ENCODE peak calls at places on chromosomes 1 and 21, in seven cellular contexts. E is A549, N is heart right ventricle, W is Peyer's patch, F is sigmoid colon, A is psoas muscle, P is ovary. Y is an unnamed sample. For H3K4me1, the result is how much of the 10 kb centered on the place peaks cover.

GRCh38 chr1:59100975-59101374 is 195.9 kb upstream of the FGGY start:
- DNase-seq in N (no peak), W (no peak), F (no peak), P (no peak), A (no peak), E (no peak), Y (no peak)

GRCh38 chr1:114263343-114263742 is 109.7 kb upstream of the SYT6 start:
- DNase-seq in E (no peak), N (no peak), P (no peak), W (no peak), F (no peak), A (no peak), Y (no peak)

GRCh38 chr1:24567792-24568388 is 12.0 kb downstream of the NCMAP start:
- DNase-seq in F (no peak), P (no peak), N (no peak), E (peak), W (peak), A (no peak), Y (peak)

GRCh38 chr1:22778842-22779520 is 68.3 kb downstream of the EPHB2 start:
- DNase-seq in A (peak), P (peak), W (no peak), N (peak), F (no peak), E (no peak), Y (no peak)

GRCh38 chr1:51660570-51660969 is 43.7 kb downstream of the OSBPL9 start:
- DNase-seq in W (no peak), N (no peak), P (no peak), E (no peak), F (no peak), A (no peak), Y (no peak)

GRCh38 chr1:177012342-177012741 is 152.2 kb downstream of the ASTN1 start:
- DNase-seq in A (no peak), P (no peak), E (no peak), N (no peak), W (no peak), F (no peak), Y (no peak)

GRCh38 chr1:179108644-179109043 is 26.8 kb downstream of the TOR3A start:
- DNase-seq in W (no peak), E (no peak), P (no peak), A (no peak), F (no peak), N (no peak), Y (no peak)

GRCh38 chr1:194267021-194267420 is 1080.6 kb upstream of the B3GALT2 start:
- DNase-seq in F (no peak), W (no peak), A (no peak), P (no peak), E (no peak), N (no peak), Y (no peak)

GRCh38 chr1:225845633-225846259 is 35.8 kb downstream of the EPHX1 start:
- DNase-seq in A (peak), N (peak), W (peak), P (peak), E (peak), F (peak), Y (peak)

GRCh38 chr1:45550401-45551305 is at the start of gene AKR1A1:
- DNase-seq in A (peak), W (peak), E (peak), F (peak), P (peak), N (peak), Y (peak)

GRCh38 chr1:27719286-27720251 is 6.2 kb upstream of the FAM76A start:
- DNase-seq in P (no peak), A (no peak), W (no peak), E (no peak), N (no peak), F (no peak), Y (peak)

GRCh38 chr1:162757476-162757875 is 33.0 kb upstream of the HSD17B7 start:
- DNase-seq in P (no peak), F (no peak), A (no peak), W (no peak), N (no peak), E (no peak), Y (no peak)

GRCh38 chr1:44636711-44637589 is 37.3 kb downstream of the TMEM53 start:
- DNase-seq in F (no peak), W (no peak), E (no peak), N (no peak), P (no peak), A (no peak), Y (no peak)

GRCh38 chr1:244730153-244730933 is 77.4 kb downstream of the DESI2 start:
- DNase-seq in W (peak), F (no peak), P (peak), N (peak), E (peak), A (peak), Y (peak)

GRCh38 chr1:34685225-34685624 is 69.6 kb upstream of the GJB5 start:
- DNase-seq in A (no peak), P (no peak), N (no peak), W (no peak), F (no peak), E (no peak), Y (peak)

GRCh38 chr1:47627471-47628370 is 189.9 kb downstream of the FOXD2 start:
- DNase-seq in E (no peak), A (no peak), W (no peak), F (no peak), N (no peak), P (no peak), Y (peak)

GRCh38 chr21:36479415-36480402 is at the start of gene CLDN14:
- DNase-seq in W (no peak), F (no peak), E (no peak), N (peak), P (no peak), A (peak), Y (peak)

GRCh38 chr21:36478941-36479340 is 981 bp downstream of the CLDN14 start:
- DNase-seq in W (no peak), F (no peak), N (no peak), A (no peak), E (peak), P (no peak), Y (no peak)

GRCh38 chr21:36478207-36478701 is 1.7 kb downstream of the CLDN14 start:
- DNase-seq in A (no peak), P (no peak), N (no peak), F (no peak), E (peak), W (no peak), Y (no peak)

GRCh38 chr21:36477001-36477400 is 2.9 kb downstream of the CLDN14 start:
- DNase-seq in N (no peak), P (no peak), A (no peak), W (no peak), E (no peak), F (no peak), Y (no peak)

GRCh38 chr21:36477559-36477958 is 2.4 kb downstream of the CLDN14 start:
- DNase-seq in F (no peak), N (no peak), W (no peak), P (no peak), E (no peak), A (no peak), Y (no peak)
- H3K4me1 ChIP-seq in F (under half), N (under half), W (under half), P (under half), E (under half), A (under half), Y (under half)

DNA sequence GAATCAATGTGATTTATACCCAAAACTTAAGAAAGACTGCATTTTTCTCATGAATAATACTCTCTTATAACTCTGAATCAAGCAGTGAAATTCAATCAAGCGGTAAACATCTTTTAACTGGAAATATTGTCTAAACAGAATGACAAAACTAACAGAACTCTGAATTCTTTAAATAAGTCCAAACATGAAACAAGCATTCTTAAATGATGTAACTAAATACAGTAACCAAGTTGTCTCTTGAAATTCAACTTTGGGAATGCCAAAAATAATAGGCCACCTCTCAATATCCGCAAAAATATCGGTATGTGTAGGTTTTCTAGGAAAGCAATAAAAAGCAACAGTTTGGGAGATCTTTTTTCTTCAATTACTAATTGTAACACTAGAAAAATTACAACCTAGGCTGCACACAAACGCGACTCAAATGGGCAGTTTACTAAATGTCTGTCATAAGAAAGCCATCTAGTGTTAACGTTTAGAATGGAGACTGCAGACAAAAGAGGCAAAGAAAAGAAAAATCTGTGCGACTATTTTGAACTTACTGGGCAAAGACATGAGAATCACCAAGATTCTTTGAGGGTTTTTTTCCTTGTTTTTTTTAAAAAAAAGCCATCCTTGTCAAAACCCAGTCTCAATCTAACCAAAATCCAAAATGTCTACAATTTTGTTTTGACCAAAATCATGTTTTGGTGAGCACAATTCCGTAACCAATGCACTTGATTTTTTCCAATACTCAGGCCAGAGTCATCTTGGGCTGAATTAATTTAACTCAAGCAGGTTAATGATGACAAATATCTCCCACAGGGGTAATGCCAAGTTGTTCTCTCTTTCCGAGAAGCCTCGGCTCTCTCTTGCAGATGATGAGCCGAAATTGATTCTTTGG is 1.4 kb downstream of the SIPA1L2 start:
- DNase-seq in P (no peak), F (no peak), A (no peak), N (no peak), W (no peak), E (peak), Y (no peak)
- TF ChIP-seq CTCF in P (peak), F (no peak), A (peak), N (peak), W (peak), E (peak), Y (peak)

GRCh38 chr1:210235363-210236053 is 2.9 kb downstream of the SERTAD4 start:
- DNase-seq in A (no peak), N (no peak), F (no peak), E (no peak), P (no peak), W (no peak), Y (no peak)
- H3K4me1 ChIP-seq in A (under half), N (under half), F (half or more), E (under half), P (under half), W (under half), Y (under half)

DNA sequence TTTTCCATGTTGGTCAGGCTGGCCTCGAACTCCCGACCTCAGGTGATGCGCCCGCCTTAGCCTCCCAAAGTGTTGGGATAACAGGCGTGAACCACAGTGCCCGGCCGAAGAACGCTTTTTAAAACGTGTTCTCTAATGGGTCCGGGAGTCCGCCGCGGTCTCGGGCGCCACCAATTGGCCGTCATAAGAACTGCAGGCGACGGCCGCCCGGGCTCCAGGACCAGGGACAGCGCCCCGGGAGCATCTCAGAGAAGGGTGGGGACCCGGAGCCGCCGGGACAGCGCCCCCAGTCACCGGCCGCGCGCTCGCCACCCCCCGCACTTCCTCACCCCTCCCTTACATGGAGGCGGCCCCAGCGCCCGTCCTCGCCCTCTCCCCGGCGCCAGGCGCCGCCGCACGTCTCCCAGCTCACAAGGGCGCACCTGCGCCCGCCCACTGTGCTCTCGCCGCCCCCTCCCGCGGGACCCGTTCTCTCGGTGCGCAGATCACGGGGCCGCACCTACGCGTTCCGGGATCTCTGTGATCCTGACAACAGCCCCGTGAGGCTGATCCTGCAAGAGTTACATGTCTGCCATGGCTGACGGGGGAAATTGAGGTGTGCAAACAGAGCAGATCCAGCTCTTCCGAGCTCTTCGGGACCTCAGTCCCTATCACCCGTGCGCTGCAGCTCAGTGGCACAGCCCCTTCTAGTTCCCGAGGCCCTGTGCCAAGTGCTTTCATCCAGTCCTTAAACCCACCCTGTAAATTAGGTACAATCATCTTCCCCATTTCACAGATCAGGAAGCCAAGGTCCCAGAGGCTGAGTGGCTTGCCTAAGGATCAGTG is 9.8 kb downstream of the RAP1GAP start:
- DNase-seq in W (peak), P (peak), N (peak), E (peak), A (peak), F (peak), Y (peak)
- TF ChIP-seq CTCF in W (peak), P (peak), N (peak), E (peak), A (peak), F (peak), Y (peak)

GRCh38 chr1:164644774-164645634 is 86.0 kb downstream of the PBX1 start:
- DNase-seq in F (no peak), P (no peak), W (no peak), A (no peak), E (no peak), N (no peak), Y (no peak)

GRCh38 chr1:164645921-164646320 is 86.9 kb downstream of the PBX1 start:
- DNase-seq in E (no peak), P (no peak), N (no peak), W (no peak), F (no peak), A (no peak), Y (no peak)

GRCh38 chr1:164649146-164649545 is 90.2 kb downstream of the PBX1 start:
- DNase-seq in F (no peak), N (no peak), A (no peak), E (no peak), W (no peak), P (no peak), Y (no peak)

GRCh38 chr1:164648211-164649080 is 89.5 kb downstream of the PBX1 start:
- DNase-seq in W (no peak), E (peak), F (no peak), A (no peak), N (no peak), P (no peak), Y (peak)

DNA sequence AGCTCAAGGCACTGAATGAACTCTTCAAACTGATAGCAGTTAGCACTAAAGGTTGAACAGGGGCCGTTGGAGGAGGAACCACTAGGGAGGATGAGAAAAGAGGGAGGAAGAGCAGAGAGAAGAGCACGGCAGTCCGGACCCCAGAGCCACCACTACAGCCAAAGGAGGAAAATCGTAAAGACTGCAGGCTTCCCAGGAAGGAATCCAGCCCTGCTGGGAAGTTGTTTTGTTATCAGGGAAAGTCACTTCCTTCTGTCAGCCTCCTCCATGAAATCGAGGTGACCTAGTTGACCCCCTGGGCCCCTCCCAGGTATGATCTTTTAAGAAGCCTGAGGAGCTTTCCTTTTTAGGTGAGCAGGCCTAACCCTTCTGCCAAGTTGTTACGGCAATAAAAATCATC is 88.2 kb downstream of the PBX1 start:
- DNase-seq in A (no peak), P (no peak), E (no peak), N (no peak), W (no peak), F (no peak), Y (no peak)
- H3K4me1 ChIP-seq in A (half or more), P (under half), E (half or more), N (under half), W (under half), F (half or more), Y (half or more)

GRCh38 chr1:155598842-155599331 is 11.1 kb upstream of the MSTO1 start:
- DNase-seq in P (no peak), W (no peak), F (no peak), E (no peak), A (no peak), N (no peak), Y (no peak)
- TF ChIP-seq CTCF in P (no peak), W (no peak), F (no peak), E (no peak), A (no peak), N (no peak), Y (no peak)

GRCh38 chr1:227043755-227044154 is 103.7 kb downstream of the COQ8A start:
- DNase-seq in N (no peak), E (peak), F (no peak), W (no peak), A (no peak), P (no peak), Y (no peak)

GRCh38 chr1:227037121-227037520 is 97.0 kb downstream of the COQ8A start:
- DNase-seq in E (no peak), A (no peak), N (no peak), W (no peak), P (no peak), F (no peak), Y (no peak)

GRCh38 chr1:227038401-227038800 is 98.3 kb downstream of the COQ8A start:
- DNase-seq in F (no peak), N (no peak), P (no peak), W (no peak), A (no peak), E (no peak), Y (no peak)

GRCh38 chr1:227042292-227042691 is 102.2 kb downstream of the COQ8A start:
- DNase-seq in W (no peak), A (no peak), P (no peak), E (no peak), N (no peak), F (no peak), Y (no peak)
- H3K4me1 ChIP-seq in W (under half), A (under half), P (under half), E (under half), N (under half), F (under half), Y (under half)

DNA sequence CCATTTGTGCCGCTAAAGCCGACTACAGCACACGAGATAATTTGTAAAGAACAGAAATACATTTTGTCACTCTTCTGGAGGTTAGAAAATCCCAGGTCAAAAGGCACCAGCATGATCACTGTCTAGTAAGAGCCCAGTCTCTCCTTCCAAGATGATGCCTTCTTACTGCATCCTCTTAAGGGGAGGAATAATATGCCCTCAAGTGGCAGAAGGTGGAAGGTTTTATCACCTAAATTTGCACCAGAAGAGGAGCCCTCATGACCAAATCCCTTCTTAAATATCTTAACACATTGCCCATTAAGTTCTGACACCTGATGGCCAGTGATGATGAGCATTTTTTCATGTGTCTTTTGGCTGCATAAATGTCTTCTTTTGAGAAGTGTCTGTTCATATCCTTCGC is 326.7 kb upstream of the RGS18 start:
- DNase-seq in N (no peak), A (no peak), E (peak), W (no peak), F (no peak), P (no peak), Y (peak)
- TF ChIP-seq CTCF in N (no peak), A (no peak), E (no peak), W (no peak), F (no peak), P (no peak), Y (no peak)

GRCh38 chr1:111594128-111594693 is 25.4 kb upstream of the RAP1A start:
- DNase-seq in A (no peak), N (no peak), P (no peak), F (no peak), E (no peak), W (no peak), Y (no peak)
- H3K4me1 ChIP-seq in A (under half), N (under half), P (under half), F (half or more), E (under half), W (under half), Y (under half)